ENCODE peak calls at places on chromosomes 6 and 20, in five cellular contexts. Z is fibroblast of lung, J is astrocyte of the cerebellum, L is tibial nerve, X is cardiac fibroblast. C is an unnamed sample.

GRCh38 chr6:7468382-7469081 is 72.9 kb upstream of the DSP start:
- DNase-seq in L (no peak), X (peak), Z (peak), J (no peak), C (peak)

GRCh38 chr6:135075018-135075417 is 20.4 kb upstream of the HBS1L start:
- DNase-seq in L (no peak), X (no peak), J (no peak), Z (no peak), C (no peak)

GRCh38 chr20:23671479-23671878 is 17.4 kb downstream of the CST4 start:
- DNase-seq in L (no peak), J (no peak), Z (no peak), X (no peak), C (no peak)

GRCh38 chr6:101296184-101296583 is 97.3 kb upstream of the GRIK2 start:
- DNase-seq in J (no peak), X (peak), L (no peak), Z (peak), C (peak)

GRCh38 chr6:36547646-36548400 is 544 bp upstream of the STK38 start:
- DNase-seq in X (no peak), J (no peak), L (no peak), Z (no peak), C (no peak)

GRCh38 chr6:106547053-106547414 is 82.3 kb downstream of the RTN4IP1 start:
- DNase-seq in J (no peak), Z (peak), L (no peak), X (peak), C (peak)

GRCh38 chr6:141153563-141153962 is 979.2 kb upstream of the GJE1 start:
- DNase-seq in Z (no peak), L (no peak), X (no peak), J (no peak), C (no peak)

GRCh38 chr6:34546551-34547321 is 9.4 kb downstream of the SPDEF start:
- DNase-seq in L (peak), X (no peak), Z (no peak), J (no peak), C (no peak)

GRCh38 chr20:63611646-63612045 is 15.3 kb downstream of the GMEB2 start:
- DNase-seq in X (peak), Z (no peak), L (no peak), J (no peak), C (peak)

GRCh38 chr6:71383891-71384489 is 95.4 kb downstream of the OGFRL1 start:
- DNase-seq in L (no peak), J (peak), X (peak), Z (peak), C (peak)

GRCh38 chr6:134145786-134146185 is 93.4 kb upstream of the SLC2A12 start:
- DNase-seq in J (no peak), X (peak), L (no peak), Z (peak), C (peak)

GRCh38 chr20:41643504-41643938 is 25.3 kb upstream of the CHD6 start:
- DNase-seq in L (no peak), J (peak), X (peak), Z (peak), C (peak)

GRCh38 chr20:61835301-61835700 is 230.4 kb downstream of the TAF4 start:
- DNase-seq in Z (peak), L (no peak), J (no peak), X (no peak), C (no peak)

GRCh38 chr6:99611148-99611547 is 4.5 kb downstream of the PRDM13 start:
- DNase-seq in J (no peak), Z (no peak), X (no peak), L (no peak), C (no peak)

GRCh38 chr6:134750669-134751068 is 199.2 kb downstream of the ALDH8A1 start:
- DNase-seq in L (no peak), X (peak), J (peak), Z (peak), C (peak)

GRCh38 chr6:77290798-77291197 is 172.5 kb downstream of the HTR1B start:
- DNase-seq in L (no peak), X (peak), Z (no peak), J (no peak), C (no peak)

GRCh38 chr20:57000441-57000968 is 265.9 kb downstream of the BMP7 start:
- DNase-seq in Z (no peak), L (no peak), X (no peak), J (no peak), C (no peak)

GRCh38 chr6:90485615-90486277 is 101.1 kb downstream of the MAP3K7 start:
- DNase-seq in J (no peak), X (no peak), Z (no peak), L (no peak), C (no peak)

GRCh38 chr6:31620586-31621319 is at the start of gene PRRC2A:
- DNase-seq in J (peak), X (no peak), Z (no peak), L (peak), C (peak)

GRCh38 chr20:47198254-47198671 is 158.2 kb downstream of the ZMYND8 start:
- DNase-seq in L (no peak), J (no peak), X (peak), Z (peak), C (peak)

GRCh38 chr6:30725713-30726505 is 5.8 kb downstream of the TUBB start:
- DNase-seq in X (peak), Z (peak), J (no peak), L (no peak), C (peak)

GRCh38 chr6:98775205-98775604 is 59.2 kb upstream of the POU3F2 start:
- DNase-seq in L (no peak), J (no peak), Z (no peak), X (no peak), C (no peak)

GRCh38 chr6:6806793-6807518 is 218.4 kb downstream of the LY86 start:
- DNase-seq in Z (no peak), X (no peak), J (no peak), L (peak), C (no peak)

GRCh38 chr6:17417817-17418216 is 24.4 kb downstream of the CAP2 start:
- DNase-seq in X (peak), J (peak), Z (peak), L (no peak), C (peak)

GRCh38 chr6:136647363-136647763 is 97.1 kb upstream of the MAP7 start:
- DNase-seq in L (no peak), X (peak), Z (peak), J (peak), C (peak)

GRCh38 chr6:134074151-134074712 is 21.8 kb upstream of the SLC2A12 start:
- DNase-seq in Z (peak), J (no peak), X (no peak), L (no peak), C (peak)

GRCh38 chr20:38725458-38725958 is 1.2 kb downstream of the SLC32A1 start:
- DNase-seq in Z (no peak), J (no peak), X (no peak), L (no peak), C (no peak)

GRCh38 chr6:113560908-113561307 is 296.2 kb upstream of the MARCKS start:
- DNase-seq in J (peak), X (peak), L (no peak), Z (peak), C (peak)

GRCh38 chr20:20002101-20002998 is 14.8 kb upstream of the NAA20 start:
- DNase-seq in X (no peak), Z (no peak), L (no peak), J (no peak), C (peak)

GRCh38 chr20:1377984-1378742 is 14.7 kb downstream of the FKBP1A start:
- DNase-seq in X (peak), Z (peak), L (no peak), J (no peak), C (peak)

GRCh38 chr20:40262219-40262618 is 426.8 kb downstream of the MAFB start:
- DNase-seq in X (no peak), L (no peak), Z (no peak), J (no peak), C (no peak)

GRCh38 chr20:35240914-35241293 is 14.4 kb downstream of the MMP24 start:
- DNase-seq in Z (no peak), X (no peak), J (no peak), L (no peak), C (no peak)

DNA sequence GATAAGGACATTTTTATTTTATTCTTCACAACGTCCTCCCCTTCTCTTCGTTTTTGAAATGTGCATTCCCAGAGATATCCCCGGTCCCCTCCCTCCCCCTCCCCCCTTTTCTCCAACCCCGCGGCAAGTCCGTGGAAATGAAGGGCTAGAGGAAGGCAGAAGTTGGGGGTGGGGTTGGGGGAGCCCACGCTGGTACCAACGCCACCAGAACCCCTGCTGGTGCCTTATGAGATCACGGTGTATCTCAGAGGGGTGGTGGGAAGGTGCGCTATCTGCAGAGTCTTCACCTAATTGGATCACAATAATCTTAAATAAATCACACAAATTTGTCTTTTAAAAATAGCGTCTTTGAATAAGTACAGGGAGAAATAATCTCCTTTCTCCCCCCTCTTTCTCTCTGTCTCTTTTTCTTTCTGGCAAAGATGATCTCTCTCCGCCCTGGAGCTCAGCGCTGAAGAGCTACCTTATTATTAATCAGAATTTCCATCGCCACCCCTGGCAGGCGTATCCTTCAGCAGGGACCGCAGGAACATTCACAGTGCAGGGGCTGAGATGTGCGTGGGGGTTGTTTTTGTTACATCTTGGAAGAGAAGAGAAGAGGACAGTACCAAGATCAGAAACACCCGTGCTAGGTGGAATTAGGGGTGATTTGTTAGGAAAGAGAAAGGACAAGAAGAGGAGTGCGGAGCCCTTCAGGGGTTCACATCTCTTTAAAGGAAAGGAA is 924 bp downstream of the CLVS2 start:
- DNase-seq in X (no peak), Z (no peak), J (no peak), L (no peak), C (no peak)
- H3K4me3 ChIP-seq in X (peak), Z (no peak), J (peak), L (no peak), C (no peak)

GRCh38 chr6:95654176-95654575 is 76.8 kb downstream of the MANEA start:
- DNase-seq in J (no peak), X (no peak), L (no peak), Z (no peak), C (no peak)

GRCh38 chr6:95649451-95649850 is 72.1 kb downstream of the MANEA start:
- DNase-seq in Z (no peak), J (no peak), X (no peak), L (no peak), C (no peak)

GRCh38 chr6:95648636-95649035 is 71.3 kb downstream of the MANEA start:
- DNase-seq in X (no peak), Z (no peak), L (no peak), J (no peak), C (no peak)
- TF ChIP-seq CTCF in X (no peak), Z (no peak), L (no peak), J (no peak), C (no peak)

GRCh38 chr6:21664263-21665081 is 70.9 kb downstream of the SOX4 start:
- DNase-seq in L (no peak), Z (peak), X (peak), J (no peak), C (peak)
- H3K4me3 ChIP-seq in L (peak), Z (peak), X (peak), J (peak), C (peak)

GRCh38 chr20:45097485-45098095 is 3.3 kb downstream of the KCNS1 start:
- DNase-seq in J (no peak), X (peak), L (no peak), Z (peak), C (peak)
- TF ChIP-seq CTCF in J (peak), X (peak), L (peak), Z (peak), C (peak)